ENCODE peak calls at places on chromosome 11, in seven cellular contexts. E, L, J, C, B, A and Y are unnamed samples.

GRCh38 chr11:83502041-83502440 is 215.9 kb upstream of the CCDC90B start:
- DNase-seq in E (peak), A (no peak), C (no peak), L (no peak), B (no peak), J (no peak), Y (no peak)

GRCh38 chr11:130839950-130840666 is 76.2 kb downstream of the SNX19 start:
- DNase-seq in A (no peak), E (no peak), J (no peak), L (no peak), B (no peak), C (no peak), Y (no peak)

GRCh38 chr11:83007909-83008580 is 63.7 kb downstream of the RAB30 start:
- DNase-seq in L (no peak), J (peak), C (no peak), E (peak), B (peak), A (peak), Y (peak)

GRCh38 chr11:79101736-79102135 is 339.1 kb downstream of the TENM4 start:
- DNase-seq in L (no peak), E (no peak), B (no peak), J (no peak), C (no peak), A (no peak), Y (no peak)

GRCh38 chr11:116893906-116894305 is 56.5 kb upstream of the APOA1 start:
- DNase-seq in L (no peak), E (no peak), A (no peak), B (no peak), J (no peak), C (no peak), Y (no peak)

GRCh38 chr11:72805214-72805613 is 9.0 kb upstream of the ATG16L2 start:
- DNase-seq in C (no peak), J (no peak), B (no peak), L (no peak), A (no peak), E (no peak), Y (no peak)

GRCh38 chr11:16040151-16040550 is 316.2 kb downstream of the SOX6 start:
- DNase-seq in B (no peak), E (no peak), L (no peak), J (no peak), C (no peak), A (no peak), Y (peak)

GRCh38 chr11:132973686-132974085 is 558.6 kb downstream of the OPCML start:
- DNase-seq in C (no peak), J (no peak), A (no peak), E (no peak), B (no peak), L (no peak), Y (no peak)

GRCh38 chr11:108009497-108010360 is 1.0 kb downstream of the CUL5 start:
- DNase-seq in E (peak), J (no peak), A (no peak), C (no peak), B (peak), L (peak), Y (peak)